ENCODE peak calls at places on chromosome 2, in four cellular contexts. One of them, this sample, is unnamed.
A peak's percentile ranks its signal among the peaks of the same experiment; 100 is the strongest.

GRCh38 chr2:228767196-228767595 is 503.9 kb downstream of the PID1 start:
- DNase-seq in K562: no peak
- DNase-seq in HepG2: no peak
- DNase-seq in HEK293T: no peak
- DNase-seq in this sample: no peak

GRCh38 chr2:191291471-191291870 is 46.3 kb downstream of the MYO1B start:
- DNase-seq in K562: no peak
- DNase-seq in HepG2: no peak
- DNase-seq in HEK293T: no peak
- DNase-seq in this sample: no peak

GRCh38 chr2:8662239-8662879 is 19.5 kb upstream of the ID2 start:
- DNase-seq in K562: peak; percentile 31
- DNase-seq in HepG2: peak; percentile 63
- DNase-seq in HEK293T: no peak
- DNase-seq in this sample: no peak

GRCh38 chr2:223465793-223466192 is 136.4 kb downstream of the SCG2 start:
- DNase-seq in K562: no peak
- DNase-seq in HepG2: no peak
- DNase-seq in HEK293T: no peak
- DNase-seq in this sample: no peak

GRCh38 chr2:19826874-19827273 is 74.9 kb downstream of the TTC32 start:
- DNase-seq in K562: no peak
- DNase-seq in HepG2: no peak
- DNase-seq in HEK293T: no peak
- DNase-seq in this sample: no peak

GRCh38 chr2:218400930-218401833 is 1.5 kb downstream of the CTDSP1 start:
- DNase-seq in K562: peak; percentile 58
- DNase-seq in HepG2: peak; percentile 95
- DNase-seq in HEK293T: no peak
- DNase-seq in this sample: no peak

GRCh38 chr2:186256540-186256939 is 229.5 kb upstream of the ZC3H15 start:
- DNase-seq in K562: peak; percentile 23
- DNase-seq in HepG2: peak; percentile 57
- DNase-seq in HEK293T: peak; percentile 19
- DNase-seq in this sample: peak; percentile 7

GRCh38 chr2:241853651-241854341 is 4.9 kb downstream of the PDCD1 start:
- DNase-seq in K562: no peak
- DNase-seq in HepG2: no peak
- DNase-seq in HEK293T: no peak
- DNase-seq in this sample: no peak

GRCh38 chr2:75074228-75074627 is 115.8 kb downstream of the POLE4 start:
- DNase-seq in K562: no peak
- DNase-seq in HepG2: no peak
- DNase-seq in HEK293T: no peak
- DNase-seq in this sample: no peak

GRCh38 chr2:71456617-71457016 is 3.3 kb downstream of the DYSF start:
- DNase-seq in K562: no peak
- DNase-seq in HepG2: no peak
- DNase-seq in HEK293T: no peak
- DNase-seq in this sample: no peak

GRCh38 chr2:154194917-154195643 is 323.4 kb downstream of the GALNT13 start:
- DNase-seq in K562: no peak
- DNase-seq in HepG2: no peak
- DNase-seq in HEK293T: no peak
- DNase-seq in this sample: no peak

GRCh38 chr2:169961911-169962310 is 134.7 kb downstream of the UBR3 start:
- DNase-seq in K562: no peak
- DNase-seq in HepG2: no peak
- DNase-seq in HEK293T: no peak
- DNase-seq in this sample: no peak

GRCh38 chr2:240997141-240997855 is 1.1 kb upstream of the SNED1 start:
- DNase-seq in K562: no peak
- DNase-seq in HepG2: peak; percentile 27
- DNase-seq in HEK293T: no peak
- DNase-seq in this sample: no peak

GRCh38 chr2:233792720-233793119 is 14.6 kb downstream of the MROH2A start:
- DNase-seq in K562: no peak
- DNase-seq in HepG2: no peak
- DNase-seq in HEK293T: no peak
- DNase-seq in this sample: no peak

GRCh38 chr2:241970711-241971110 is 101.2 kb downstream of the RTP5 start:
- DNase-seq in K562: peak; percentile 18
- DNase-seq in HepG2: no peak
- DNase-seq in HEK293T: no peak
- DNase-seq in this sample: no peak

GRCh38 chr2:73925853-73926492 is 707 bp upstream of the DGUOK start:
- DNase-seq in K562: peak; percentile 36
- DNase-seq in HepG2: no peak
- DNase-seq in HEK293T: no peak
- DNase-seq in this sample: no peak

GRCh38 chr2:68536000-68536399 is 68.6 kb downstream of the APLF start:
- DNase-seq in K562: peak; percentile 53
- DNase-seq in HepG2: no peak
- DNase-seq in HEK293T: no peak
- DNase-seq in this sample: no peak

GRCh38 chr2:203175371-203175770 is 63.4 kb upstream of the CYP20A1 start:
- DNase-seq in K562: no peak
- DNase-seq in HepG2: no peak
- DNase-seq in HEK293T: no peak
- DNase-seq in this sample: no peak

GRCh38 chr2:118249531-118249930 is 161.3 kb downstream of the INSIG2 start:
- DNase-seq in K562: no peak
- DNase-seq in HepG2: no peak
- DNase-seq in HEK293T: no peak
- DNase-seq in this sample: peak; percentile 64

GRCh38 chr2:239791727-239792648 is 233.2 kb downstream of the NDUFA10 start:
- DNase-seq in K562: no peak
- DNase-seq in HepG2: no peak
- DNase-seq in HEK293T: no peak
- DNase-seq in this sample: no peak

GRCh38 chr2:101759162-101759561 is 61.7 kb downstream of the MAP4K4 start:
- DNase-seq in K562: peak; percentile 27
- DNase-seq in HepG2: no peak
- DNase-seq in HEK293T: no peak
- DNase-seq in this sample: no peak

GRCh38 chr2:106065268-106065982 is 128.7 kb downstream of the UXS1 start:
- DNase-seq in K562: no peak
- DNase-seq in HepG2: no peak
- DNase-seq in HEK293T: no peak
- DNase-seq in this sample: no peak

GRCh38 chr2:113011108-113011507 is 5.8 kb downstream of the IL36A start:
- DNase-seq in K562: no peak
- DNase-seq in HepG2: no peak
- DNase-seq in HEK293T: no peak
- DNase-seq in this sample: no peak

GRCh38 chr2:172438741-172439508 is 11.5 kb downstream of the ITGA6 start:
- DNase-seq in K562: no peak
- DNase-seq in HepG2: no peak
- DNase-seq in HEK293T: no peak
- DNase-seq in this sample: no peak

GRCh38 chr2:112884869-112885502 is 26.0 kb upstream of the IL37 start:
- DNase-seq in K562: peak; percentile 78
- DNase-seq in HepG2: peak; percentile 59
- DNase-seq in HEK293T: peak; percentile 70
- DNase-seq in this sample: peak; percentile 39

GRCh38 chr2:110725370-110725769 is 7.0 kb upstream of the ACOXL start:
- DNase-seq in K562: no peak
- DNase-seq in HepG2: no peak
- DNase-seq in HEK293T: no peak
- DNase-seq in this sample: no peak

GRCh38 chr2:16406929-16407328 is 258.7 kb downstream of the CYRIA start:
- DNase-seq in K562: no peak
- DNase-seq in HepG2: no peak
- DNase-seq in HEK293T: no peak
- DNase-seq in this sample: no peak

GRCh38 chr2:177124371-177124770 is 88.2 kb upstream of the HNRNPA3 start:
- DNase-seq in K562: no peak
- DNase-seq in HepG2: no peak
- DNase-seq in HEK293T: no peak
- DNase-seq in this sample: no peak

GRCh38 chr2:176099737-176100546 is at the start of gene HOXD12:
- DNase-seq in K562: no peak
- DNase-seq in HepG2: no peak
- DNase-seq in HEK293T: no peak
- DNase-seq in this sample: no peak
- TF ChIP-seq FOXK2 in K562: no peak
- TF ChIP-seq FOXK2 in HepG2: no peak
- TF ChIP-seq FOXK2 in HEK293T: no peak
- TF ChIP-seq FOXK2 in this sample: no peak

GRCh38 chr2:120765911-120766757 is 30.5 kb downstream of the GLI2 start:
- DNase-seq in K562: no peak
- DNase-seq in HepG2: no peak
- DNase-seq in HEK293T: no peak
- DNase-seq in this sample: no peak
- TF ChIP-seq FOXK2 in K562: no peak
- TF ChIP-seq FOXK2 in HepG2: no peak
- TF ChIP-seq FOXK2 in HEK293T: no peak
- TF ChIP-seq FOXK2 in this sample: no peak

DNA sequence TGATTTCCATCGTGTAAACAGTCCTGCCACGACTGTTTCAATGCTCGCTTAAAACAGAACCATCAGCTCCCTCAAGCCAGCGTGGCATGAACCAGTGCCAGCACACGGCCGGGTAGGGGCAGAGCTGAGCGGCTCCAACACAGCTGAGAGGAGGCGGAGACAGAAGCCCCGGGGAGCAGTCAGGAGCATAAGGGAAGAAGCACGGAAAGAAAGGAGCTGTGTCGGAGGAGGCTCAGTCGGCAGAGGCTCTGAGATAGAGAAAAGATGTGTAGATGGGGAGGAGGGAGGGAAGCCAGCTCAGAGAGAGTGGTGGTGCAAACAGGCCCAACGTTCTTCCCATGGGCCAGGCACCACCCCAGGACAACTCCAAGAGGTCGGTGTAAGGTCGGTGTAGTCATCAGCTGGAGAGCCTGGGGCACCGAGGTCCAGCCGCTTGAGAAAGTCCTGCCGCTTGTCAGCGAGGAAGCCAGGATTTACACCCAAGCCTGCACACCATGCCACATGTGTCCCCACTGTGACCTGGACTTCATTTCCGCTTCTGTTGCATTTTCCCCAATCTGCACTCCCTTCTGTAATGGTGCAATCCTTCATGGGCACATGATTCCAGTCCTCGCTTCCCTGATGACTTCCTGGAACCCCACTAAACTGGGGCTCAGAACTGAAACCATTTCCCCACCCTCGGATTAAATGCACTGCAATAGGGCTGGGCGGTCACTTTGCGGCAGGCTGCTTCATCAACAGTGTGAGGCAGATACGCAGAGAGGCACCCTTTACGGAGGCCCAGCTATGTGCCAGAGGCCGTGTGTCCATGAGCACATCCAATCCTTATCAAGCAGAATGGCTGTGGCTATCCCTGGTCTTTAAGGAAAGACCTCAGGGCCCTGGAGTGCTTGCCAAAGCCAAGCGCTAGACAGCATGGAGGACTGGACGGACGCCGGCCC is 43.5 kb downstream of the CYP27C1 start:
- DNase-seq in K562: no peak
- DNase-seq in HepG2: no peak
- DNase-seq in HEK293T: no peak
- DNase-seq in this sample: no peak
- TF ChIP-seq FOXK2 in K562: no peak
- TF ChIP-seq FOXK2 in HepG2: no peak
- TF ChIP-seq FOXK2 in HEK293T: no peak
- TF ChIP-seq FOXK2 in this sample: no peak

DNA sequence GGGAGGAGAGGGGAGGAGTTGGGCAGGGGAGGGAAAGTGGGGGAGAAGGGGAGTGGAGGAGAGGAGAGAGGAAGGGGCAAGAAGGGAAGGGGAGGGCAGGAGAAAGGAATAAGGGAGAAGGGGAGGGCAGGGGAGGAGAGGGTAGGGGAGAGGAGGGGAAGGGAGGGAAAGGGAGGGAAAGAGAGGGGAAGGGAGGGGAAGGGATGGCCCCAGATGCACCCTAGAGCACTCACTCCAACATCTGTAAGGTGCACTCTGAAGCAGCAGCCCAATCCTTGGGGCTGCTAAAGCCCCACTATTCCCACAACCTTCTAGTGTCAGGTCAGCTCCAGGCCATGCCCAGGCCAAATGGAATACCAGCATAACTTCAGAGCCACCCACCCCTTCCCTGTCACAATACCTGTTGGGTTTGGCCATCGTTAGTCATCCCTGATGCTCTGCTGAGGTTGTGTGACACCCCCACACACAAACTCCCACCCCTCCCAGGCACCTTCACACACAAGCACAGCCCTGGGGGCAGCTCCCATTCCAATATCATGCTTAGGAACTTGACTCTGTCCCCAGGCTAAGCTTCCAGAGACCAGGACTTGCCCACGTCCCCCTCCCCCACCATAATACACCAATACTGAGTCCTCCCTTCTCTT is 55.6 kb upstream of the PKDCC start:
- DNase-seq in K562: no peak
- DNase-seq in HepG2: no peak
- DNase-seq in HEK293T: no peak
- DNase-seq in this sample: no peak
- TF ChIP-seq FOXK2 in K562: no peak
- TF ChIP-seq FOXK2 in HepG2: no peak
- TF ChIP-seq FOXK2 in HEK293T: no peak
- TF ChIP-seq FOXK2 in this sample: no peak

GRCh38 chr2:137928547-137929503 is 35.4 kb upstream of the HNMT start:
- DNase-seq in K562: no peak
- DNase-seq in HepG2: peak; percentile 98
- DNase-seq in HEK293T: no peak
- DNase-seq in this sample: no peak
- TF ChIP-seq FOXK2 in K562: no peak
- TF ChIP-seq FOXK2 in HepG2: peak; percentile 75
- TF ChIP-seq FOXK2 in HEK293T: no peak
- TF ChIP-seq FOXK2 in this sample: no peak

GRCh38 chr2:155546715-155547555 is 785.6 kb downstream of the NR4A2 start:
- DNase-seq in K562: peak; percentile 9
- DNase-seq in HepG2: no peak
- DNase-seq in HEK293T: no peak
- DNase-seq in this sample: no peak
- TF ChIP-seq FOXK2 in K562: no peak
- TF ChIP-seq FOXK2 in HepG2: no peak
- TF ChIP-seq FOXK2 in HEK293T: no peak
- TF ChIP-seq FOXK2 in this sample: no peak

GRCh38 chr2:32981612-32982011 is 34.9 kb downstream of the LTBP1 start:
- DNase-seq in K562: no peak
- DNase-seq in HepG2: no peak
- DNase-seq in HEK293T: no peak
- DNase-seq in this sample: no peak

GRCh38 chr2:32976409-32977063 is 29.8 kb downstream of the LTBP1 start:
- DNase-seq in K562: no peak
- DNase-seq in HepG2: no peak
- DNase-seq in HEK293T: no peak
- DNase-seq in this sample: no peak

GRCh38 chr2:32977228-32977758 is 30.5 kb downstream of the LTBP1 start:
- DNase-seq in K562: peak; percentile 57
- DNase-seq in HepG2: no peak
- DNase-seq in HEK293T: no peak
- DNase-seq in this sample: no peak
- TF ChIP-seq FOXK2 in K562: no peak
- TF ChIP-seq FOXK2 in HepG2: no peak
- TF ChIP-seq FOXK2 in HEK293T: no peak
- TF ChIP-seq FOXK2 in this sample: no peak